ENCODE peak calls at places on chromosomes 12 and 14, in seven cellular contexts. J is aorta, V is mammary epithelial cell, C is ovary, T is IMR-90, S is A673, L is HCT116. X is an unnamed sample.

GRCh38 chr14:104595911-104596450 is 8.6 kb downstream of the TMEM179 start:
- DNase-seq in J (peak; percentile 33), V (no peak), C (no peak), T (no peak), S (no peak), L (no peak), X (no peak)

GRCh38 chr12:111035578-111036301 is 115.4 kb upstream of the MYL2 start:
- DNase-seq in J (no peak), V (no peak), C (no peak), T (no peak), S (peak; percentile 56), L (no peak), X (no peak)

GRCh38 chr12:78035913-78036658 is 205.4 kb downstream of the NAV3 start:
- DNase-seq in J (no peak), V (peak; percentile 2), C (no peak), T (peak; percentile 34), S (no peak), L (no peak), X (no peak)

GRCh38 chr14:23910081-23910875 is 43.3 kb upstream of the DHRS4 start:
- DNase-seq in J (no peak), V (peak; percentile 53), C (no peak), T (peak; percentile 48), S (peak; percentile 74), L (peak; percentile 38), X (peak; percentile 49)

GRCh38 chr12:98895086-98895651 is 250.1 kb downstream of the APAF1 start:
- DNase-seq in J (no peak), V (no peak), C (no peak), T (no peak), S (peak; percentile 15), L (no peak), X (no peak)

GRCh38 chr12:90342081-90342480 is 612.9 kb downstream of the CCER1 start:
- DNase-seq in J (no peak), V (no peak), C (no peak), T (no peak), S (no peak), L (no peak), X (no peak)

GRCh38 chr14:101227611-101228594 is 324.4 kb upstream of the RTL1 start:
- DNase-seq in J (peak; percentile 22), V (no peak), C (no peak), T (no peak), S (no peak), L (no peak), X (no peak)

GRCh38 chr12:9648701-9649531 is 20.6 kb upstream of the CLEC2D start:
- DNase-seq in J (no peak), V (no peak), C (no peak), T (peak; percentile 13), S (no peak), L (no peak), X (no peak)

GRCh38 chr12:66804555-66804954 is 125.7 kb upstream of the GRIP1 start:
- DNase-seq in J (no peak), V (no peak), C (no peak), T (no peak), S (no peak), L (no peak), X (no peak)

DNA sequence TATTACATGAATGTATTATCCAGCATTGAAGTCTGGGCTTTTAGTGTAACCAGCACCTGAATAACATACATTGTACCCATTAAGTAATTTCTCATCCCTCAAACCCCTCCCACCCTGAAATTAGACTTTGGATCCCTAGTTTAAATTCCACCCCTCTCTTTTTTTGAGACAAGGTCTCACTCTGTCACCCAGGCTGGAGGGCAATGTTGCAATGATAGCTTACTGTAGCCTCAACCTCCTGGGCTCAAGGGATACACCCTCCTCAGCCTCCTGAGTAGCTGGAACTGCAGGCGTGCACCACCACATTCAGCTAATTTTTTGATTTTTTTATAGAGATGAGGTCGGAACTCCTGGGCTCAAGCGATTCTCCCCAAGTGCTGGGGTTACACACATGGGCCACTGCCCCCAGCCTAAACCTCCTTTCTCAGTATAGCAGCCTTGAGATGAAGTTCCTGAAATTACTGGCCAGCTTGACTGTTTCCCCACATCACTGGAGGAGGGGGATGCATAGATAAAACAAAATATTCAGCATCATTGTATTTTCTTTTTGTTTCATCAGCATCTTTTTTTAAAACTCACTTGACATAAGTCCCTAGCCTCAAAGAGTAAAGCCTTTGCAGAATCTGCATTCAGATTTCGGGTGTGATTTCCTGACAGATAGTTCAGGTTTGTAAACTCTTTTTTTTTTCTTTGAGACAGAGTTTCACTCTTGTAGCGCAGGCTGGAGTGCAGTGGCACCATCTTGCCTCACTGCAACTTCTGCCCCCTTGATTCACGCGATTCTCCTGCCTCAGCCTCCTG is 7.0 kb downstream of the PTPN11 start:
- DNase-seq in J (no peak), V (no peak), C (no peak), T (no peak), S (no peak), L (no peak), X (no peak)
- H3K4me3 ChIP-seq in J (no peak overlapping the region), V (no peak overlapping the region), C (no peak overlapping the region), T (no peak overlapping the region), S (no peak overlapping the region), L (no peak overlapping the region), X (no peak overlapping the region)

DNA sequence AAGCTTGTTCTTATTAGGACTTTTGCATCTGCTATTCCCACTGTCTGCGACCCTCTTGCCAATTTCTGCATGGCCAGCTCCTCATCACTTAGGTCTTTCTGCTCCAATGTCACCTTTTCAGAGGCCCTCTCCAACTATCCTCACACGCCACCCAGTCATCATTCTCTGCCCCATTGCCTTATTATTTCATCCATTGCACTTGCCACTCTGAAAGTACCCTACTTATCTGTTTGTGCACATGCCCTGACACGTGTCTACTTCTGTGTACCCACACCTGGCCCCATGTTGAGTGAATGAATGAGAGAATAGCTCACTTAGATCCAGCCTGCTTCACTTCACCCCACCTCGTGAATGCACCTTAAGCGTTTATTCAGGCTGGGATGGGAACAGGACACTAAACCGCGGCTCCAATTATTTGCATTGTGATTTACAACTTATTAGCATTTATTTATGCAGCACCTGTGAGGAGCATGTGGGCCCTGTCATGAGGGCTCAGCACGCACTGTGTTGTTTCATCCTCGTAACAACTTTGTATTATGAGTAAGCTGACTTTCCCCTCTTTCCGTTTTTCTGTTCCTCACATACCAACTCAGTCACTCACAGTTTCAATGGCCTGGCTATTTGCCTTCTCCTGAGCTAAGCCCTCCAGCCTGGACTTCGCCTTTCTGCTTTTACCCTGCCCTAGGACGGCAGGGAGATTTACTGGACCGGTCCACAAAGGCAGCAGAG is 218.9 kb upstream of the TBX3 start:
- DNase-seq in J (no peak), V (peak; percentile 17), C (no peak), T (peak; percentile 96), S (no peak), L (no peak), X (peak; percentile 45)
- H3K27ac ChIP-seq in J (no peak overlapping the region), V (no peak overlapping the region), C (no peak overlapping the region), T (peak overlapping the region; percentile 36), S (no peak overlapping the region), L (no peak overlapping the region), X (peak overlapping the region; percentile 2)

DNA sequence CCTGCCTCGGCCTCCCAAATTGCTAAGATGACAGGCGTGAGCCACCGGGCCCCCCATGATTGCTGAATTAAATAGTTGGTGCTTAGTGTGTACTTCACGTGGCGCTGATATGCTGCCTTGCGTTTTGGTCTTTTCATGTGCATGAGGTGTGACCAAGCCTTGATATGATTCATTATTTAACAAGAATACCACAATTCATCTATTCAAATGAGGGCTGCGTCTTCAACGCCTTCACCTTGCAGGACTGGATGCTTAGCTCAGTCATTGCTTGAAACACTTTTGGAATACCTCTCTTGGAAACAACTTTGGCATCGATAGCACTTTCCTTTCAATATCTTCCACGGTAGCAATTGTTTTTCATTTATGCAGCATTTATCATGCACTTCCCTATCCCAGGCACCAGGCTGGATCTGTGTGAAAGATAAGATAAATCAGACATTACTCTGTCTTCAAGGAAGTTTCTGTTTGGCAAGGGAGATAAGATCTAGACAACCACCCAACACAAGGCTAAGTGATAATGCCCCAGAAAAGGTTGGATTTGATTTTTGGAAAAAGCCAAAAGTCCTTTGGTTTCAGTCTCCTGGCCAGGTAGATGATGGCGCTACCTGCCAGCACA is 1.3 kb upstream of the TEAD4 start:
- DNase-seq in J (no peak), V (peak; percentile 8), C (no peak), T (no peak), S (no peak), L (no peak), X (peak; percentile 35)
- H3K4me3 ChIP-seq in J (no peak overlapping the region), V (peak overlapping the region; percentile 34), C (no peak overlapping the region), T (peak overlapping the region; percentile 73), S (peak overlapping the region; percentile 71), L (peak overlapping the region; percentile 59), X (peak overlapping the region; percentile 71)

DNA sequence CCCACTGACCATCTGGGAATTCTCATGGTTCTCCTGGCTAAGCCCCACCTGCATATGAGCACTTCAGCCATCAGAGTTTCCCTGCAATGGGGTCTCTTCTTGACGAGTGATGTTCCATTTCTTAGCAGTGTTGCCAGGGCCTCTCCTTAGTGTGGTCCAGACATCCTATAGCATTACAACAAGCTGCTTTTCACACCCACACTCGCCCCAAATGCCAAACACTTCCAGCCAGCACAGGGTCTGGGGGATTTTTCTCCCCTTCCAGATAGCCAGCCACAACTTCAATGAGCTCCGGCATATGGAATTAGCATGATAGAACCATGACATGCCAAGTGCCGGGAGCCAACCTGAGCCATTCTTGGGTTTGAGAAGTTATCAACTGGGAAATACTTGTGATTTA is 267.4 kb downstream of the ZFP36L1 start:
- DNase-seq in J (no peak), V (no peak), C (no peak), T (no peak), S (no peak), L (no peak), X (no peak)
- H3K27ac ChIP-seq in J (no peak overlapping the region), V (no peak overlapping the region), C (no peak overlapping the region), T (no peak overlapping the region), S (no peak overlapping the region), L (no peak overlapping the region), X (no peak overlapping the region)